ENCODE peak calls at places on chromosomes 11 and 22, in seven cellular contexts. X is right atrium auricular region, J is spleen, Q is thoracic aorta, D is Peyer's patch, C is uterus, A is upper lobe of left lung. Z is an unnamed sample. For H3K36me3, the result is how much of the 10 kb centered on the place peaks cover.

GRCh38 chr11:17699157-17700114 is 19.9 kb upstream of the MYOD1 start:
- DNase-seq in X (no peak), J (no peak), Q (no peak), D (no peak), C (no peak), A (no peak), Z (no peak)

GRCh38 chr11:20050551-20051333 is 109.5 kb downstream of the DBX1 start:
- DNase-seq in X (no peak), J (no peak), Q (no peak), D (no peak), C (no peak), A (no peak), Z (no peak)

GRCh38 chr11:66313321-66314185 is 3.3 kb downstream of the CD248 start:
- DNase-seq in X (no peak), J (peak), Q (no peak), D (no peak), C (peak), A (peak), Z (no peak)

GRCh38 chr11:69157822-69158231 is 2.1 kb downstream of the SMIM38 start:
- DNase-seq in X (no peak), J (peak), Q (no peak), D (peak), C (no peak), A (no peak), Z (no peak)

GRCh38 chr11:17331669-17332068 is 19.9 kb upstream of the NCR3LG1 start:
- DNase-seq in X (no peak), J (no peak), Q (no peak), D (no peak), C (no peak), A (no peak), Z (no peak)

GRCh38 chr11:97140885-97141494 is 751.2 kb downstream of the JRKL start:
- DNase-seq in X (no peak), J (no peak), Q (no peak), D (no peak), C (no peak), A (no peak), Z (no peak)

GRCh38 chr11:102172127-102172848 is 62.0 kb downstream of the YAP1 start:
- DNase-seq in X (no peak), J (no peak), Q (no peak), D (no peak), C (no peak), A (no peak), Z (no peak)

GRCh38 chr11:112902411-112903011 is 58.7 kb upstream of the NCAM1 start:
- DNase-seq in X (no peak), J (no peak), Q (no peak), D (no peak), C (peak), A (no peak), Z (no peak)

GRCh38 chr11:15006139-15006759 is 34.1 kb upstream of the CALCA start:
- DNase-seq in X (no peak), J (no peak), Q (no peak), D (no peak), C (no peak), A (no peak), Z (no peak)

GRCh38 chr11:15016200-15016599 is 44.0 kb upstream of the CALCA start:
- DNase-seq in X (no peak), J (no peak), Q (no peak), D (no peak), C (no peak), A (no peak), Z (no peak)

GRCh38 chr11:15011741-15012140 is 39.6 kb upstream of the CALCA start:
- DNase-seq in X (no peak), J (no peak), Q (no peak), D (no peak), C (no peak), A (no peak), Z (no peak)

GRCh38 chr11:15010860-15011259 is 38.7 kb upstream of the CALCA start:
- DNase-seq in X (no peak), J (no peak), Q (no peak), D (no peak), C (no peak), A (no peak), Z (no peak)
- H3K36me3 ChIP-seq in X (under half), J (under half), Q (under half), D (under half), C (under half), A (under half), Z (under half)

DNA sequence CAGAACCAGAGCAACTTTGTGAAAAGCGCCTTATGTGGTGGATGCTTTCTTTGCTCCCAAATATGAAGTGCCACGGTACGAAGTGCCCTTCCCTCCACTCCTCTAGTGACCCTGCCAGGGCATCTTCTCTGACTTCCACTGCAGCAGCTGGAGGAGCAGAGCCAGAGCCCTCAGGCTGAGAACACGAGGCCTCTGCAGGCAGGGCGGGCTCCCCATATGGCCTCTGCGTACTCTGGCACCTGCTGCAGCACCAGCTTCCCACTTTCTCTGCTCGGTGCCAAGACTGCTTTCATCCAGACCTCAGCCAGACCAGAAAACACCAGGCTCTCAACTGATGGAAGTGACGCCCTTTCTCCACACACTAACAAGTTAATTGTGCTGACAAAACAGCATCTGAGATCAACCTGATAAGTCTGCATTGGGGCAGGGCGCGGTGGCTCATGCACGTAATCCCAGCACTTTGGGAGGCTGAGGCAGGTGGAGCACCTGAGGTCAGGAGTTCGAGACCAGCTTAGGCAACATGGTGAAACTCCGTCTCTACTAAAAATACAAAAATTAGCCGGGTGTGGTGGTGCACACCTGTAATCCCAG is 12.8 kb downstream of the UFD1 start:
- DNase-seq in X (no peak), J (no peak), Q (no peak), D (no peak), C (no peak), A (no peak), Z (no peak)
- H3K27ac ChIP-seq in X (no peak), J (no peak), Q (no peak), D (no peak), C (no peak), A (no peak), Z (no peak)

GRCh38 chr11:118353084-118353710 is 6.2 kb upstream of the UBE4A start:
- DNase-seq in X (no peak), J (no peak), Q (no peak), D (no peak), C (no peak), A (no peak), Z (no peak)

GRCh38 chr11:118343981-118344521 is at the start of gene CD3G:
- DNase-seq in X (no peak), J (peak), Q (no peak), D (peak), C (no peak), A (no peak), Z (no peak)

GRCh38 chr11:118349475-118349874 is 5.3 kb downstream of the CD3G start:
- DNase-seq in X (no peak), J (no peak), Q (no peak), D (no peak), C (no peak), A (no peak), Z (no peak)
- TF ChIP-seq CTCF in X (no peak), J (no peak), Q (no peak), D (no peak), C (no peak), A (no peak), Z (no peak)

DNA sequence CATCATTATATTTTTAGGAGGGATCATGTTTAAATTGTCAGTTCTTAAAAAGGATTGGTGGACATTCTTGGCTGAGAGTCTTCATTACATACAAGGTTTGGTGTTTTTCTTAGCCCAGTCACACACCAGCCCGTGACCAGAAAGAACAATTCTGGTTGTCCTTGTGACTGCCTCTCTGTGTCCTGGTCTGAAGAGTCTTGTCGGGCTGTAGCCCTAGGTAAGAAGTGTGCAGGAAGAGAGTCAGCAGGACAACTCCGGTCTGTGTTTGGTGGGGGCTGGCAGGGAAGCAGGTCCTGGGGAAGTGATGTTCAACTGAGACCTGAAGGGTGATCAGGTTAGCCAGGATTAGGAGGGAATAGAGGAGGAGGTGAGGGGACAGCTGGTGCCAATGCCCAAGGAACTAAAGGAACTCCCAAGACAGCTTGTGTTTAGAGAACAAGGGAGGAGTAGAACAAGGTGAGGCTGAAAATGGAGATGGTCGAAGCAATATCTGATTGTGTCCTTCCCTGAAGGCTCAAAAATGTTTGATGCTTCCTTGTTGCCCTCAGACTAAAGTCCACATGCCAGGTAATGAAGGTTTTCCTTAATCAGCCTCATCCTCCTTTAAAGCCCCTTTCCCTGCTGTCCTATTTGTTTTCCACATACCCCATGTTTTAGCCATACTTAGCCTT is 65.3 kb upstream of the ADORA2A start:
- DNase-seq in X (no peak), J (no peak), Q (no peak), D (no peak), C (no peak), A (no peak), Z (no peak)
- H3K36me3 ChIP-seq in X (under half), J (half or more), Q (under half), D (under half), C (under half), A (under half), Z (under half)

Z was measured in esophagus squamous epithelium.